ENCODE peak calls at places on chromosomes 3 and 15, in seven cellular contexts. N is ureter; Q is KBM-7; F is stimulated activated naive CD8-positive, alpha-beta T cell treated with anti-CD3 and anti-CD28 coated beads, Interleukin-15, amount 100 ng/mL, for 72 hours; U is non-pigmented ciliary epithelial cell; S is lower leg skin; W is A172. B is an unnamed sample.

GRCh38 chr15:32042269-32042996 is 12.1 kb downstream of the CHRNA7 start:
- DNase-seq in N (no peak), Q (peak), F (no peak), U (no peak), S (no peak), W (no peak), B (no peak)

GRCh38 chr3:14118400-14119165 is 6.1 kb downstream of the CHCHD4 start:
- DNase-seq in N (no peak), Q (no peak), F (no peak), U (no peak), S (peak), W (no peak), B (no peak)

GRCh38 chr15:74826372-74826819 is at the start of gene CPLX3:
- DNase-seq in N (no peak), Q (peak), F (peak), U (no peak), S (no peak), W (no peak), B (peak)

GRCh38 chr15:51185213-51185619 is 90.5 kb upstream of the TNFAIP8L3 start:
- DNase-seq in N (no peak), Q (no peak), F (no peak), U (no peak), S (no peak), W (no peak), B (no peak)

GRCh38 chr3:33658971-33659848 is 58.8 kb downstream of the CLASP2 start:
- DNase-seq in N (peak), Q (peak), F (peak), U (no peak), S (peak), W (peak), B (no peak)

GRCh38 chr3:72797773-72798543 is 50.3 kb downstream of the SHQ1 start:
- DNase-seq in N (no peak), Q (no peak), F (no peak), U (no peak), S (no peak), W (no peak), B (no peak)

GRCh38 chr3:16173696-16174355 is 654 bp upstream of the GALNT15 start:
- DNase-seq in N (no peak), Q (no peak), F (no peak), U (no peak), S (peak), W (no peak), B (no peak)

GRCh38 chr3:140206196-140207040 is 271.4 kb downstream of the CLSTN2 start:
- DNase-seq in N (no peak), Q (no peak), F (no peak), U (no peak), S (no peak), W (peak), B (no peak)

GRCh38 chr3:17686613-17687012 is 55.8 kb downstream of the TBC1D5 start:
- DNase-seq in N (no peak), Q (peak), F (no peak), U (no peak), S (no peak), W (peak), B (no peak)

GRCh38 chr15:53880353-53880752 is 97.9 kb upstream of the UNC13C start:
- DNase-seq in N (no peak), Q (no peak), F (no peak), U (no peak), S (no peak), W (no peak), B (no peak)

GRCh38 chr3:173096994-173097785 is 43.8 kb downstream of the SPATA16 start:
- DNase-seq in N (no peak), Q (no peak), F (no peak), U (peak), S (no peak), W (peak), B (no peak)

GRCh38 chr3:10205461-10206165 is 40.9 kb downstream of the IRAK2 start:
- DNase-seq in N (no peak), Q (no peak), F (no peak), U (no peak), S (no peak), W (peak), B (no peak)

GRCh38 chr3:17195192-17195611 is 310.4 kb downstream of the PLCL2 start:
- DNase-seq in N (no peak), Q (no peak), F (no peak), U (no peak), S (no peak), W (no peak), B (no peak)